ENCODE peak calls at places on chromosomes 7 and 10, in six cellular contexts. C, A, X, V, R and P are unnamed samples.

GRCh38 chr7:111107576-111107975 is 16.6 kb downstream of the LRRN3 start:
- DNase-seq in C (no peak), A (no peak), X (no peak), V (no peak), R (no peak), P (no peak)

GRCh38 chr10:29266641-29267040 is 22.2 kb upstream of the LYZL1 start:
- DNase-seq in C (no peak), A (no peak), X (no peak), V (no peak), R (no peak), P (no peak)

GRCh38 chr10:12790270-12790669 is 211.2 kb downstream of the CCDC3 start:
- DNase-seq in C (no peak), A (no peak), X (no peak), V (no peak), R (no peak), P (no peak)

GRCh38 chr10:1287493-1288480 is 231.6 kb downstream of the WDR37 start:
- DNase-seq in C (no peak), A (no peak), X (no peak), V (no peak), R (no peak), P (no peak)

GRCh38 chr7:35681630-35682029 is 13.3 kb downstream of the HERPUD2 start:
- DNase-seq in C (no peak), A (no peak), X (no peak), V (no peak), R (no peak), P (no peak)

GRCh38 chr10:70891636-70892035 is 3.3 kb upstream of the PCBD1 start:
- DNase-seq in C (no peak), A (no peak), X (no peak), V (no peak), R (no peak), P (no peak)

GRCh38 chr7:87216701-87217508 is 2.6 kb downstream of the TMEM243 start:
- DNase-seq in C (peak), A (no peak), X (no peak), V (no peak), R (peak), P (no peak)

GRCh38 chr7:79619216-79619615 is 165.7 kb upstream of the MAGI2 start:
- DNase-seq in C (no peak), A (no peak), X (no peak), V (no peak), R (no peak), P (no peak)

GRCh38 chr10:19730071-19730470 is 86.2 kb upstream of the PLXDC2 start:
- DNase-seq in C (no peak), A (no peak), X (no peak), V (no peak), R (no peak), P (no peak)

GRCh38 chr10:76881477-76882220 is 756.0 kb downstream of the KCNMA1 start:
- DNase-seq in C (no peak), A (no peak), X (no peak), V (peak), R (no peak), P (no peak)

GRCh38 chr7:111168182-111168581 is 77.3 kb downstream of the LRRN3 start:
- DNase-seq in C (no peak), A (no peak), X (no peak), V (no peak), R (no peak), P (no peak)

GRCh38 chr7:55109384-55110167 is 90.8 kb downstream of the EGFR start:
- DNase-seq in C (peak), A (no peak), X (peak), V (no peak), R (no peak), P (no peak)

GRCh38 chr7:20642171-20642570 is 26.7 kb downstream of the ABCB5 start:
- DNase-seq in C (no peak), A (no peak), X (no peak), V (peak), R (no peak), P (no peak)

GRCh38 chr7:90678986-90679385 is 82.9 kb downstream of the CDK14 start:
- DNase-seq in C (no peak), A (no peak), X (no peak), V (no peak), R (no peak), P (no peak)

GRCh38 chr7:131057015-131057518 is 270.6 kb upstream of the MKLN1 start:
- DNase-seq in C (no peak), A (no peak), X (peak), V (no peak), R (no peak), P (no peak)

GRCh38 chr10:3631709-3632330 is 153.2 kb downstream of the KLF6 start:
- DNase-seq in C (no peak), A (no peak), X (no peak), V (no peak), R (no peak), P (no peak)

GRCh38 chr7:94660006-94660405 is 4.1 kb upstream of the SGCE start:
- DNase-seq in C (no peak), A (no peak), X (no peak), V (no peak), R (no peak), P (no peak)

GRCh38 chr7:120059641-120060040 is 213.3 kb upstream of the KCND2 start:
- DNase-seq in C (no peak), A (no peak), X (no peak), V (no peak), R (no peak), P (no peak)

GRCh38 chr7:73367006-73367405 is 39.0 kb downstream of the FKBP6 start:
- DNase-seq in C (no peak), A (no peak), X (no peak), V (no peak), R (no peak), P (no peak)

GRCh38 chr10:95569368-95569767 is 8.2 kb upstream of the SORBS1 start:
- DNase-seq in C (no peak), A (no peak), X (no peak), V (no peak), R (no peak), P (no peak)

GRCh38 chr7:82319674-82320118 is 123.9 kb downstream of the CACNA2D1 start:
- DNase-seq in C (no peak), A (peak), X (peak), V (no peak), R (no peak), P (no peak)

GRCh38 chr7:27647052-27647451 is 15.6 kb downstream of the HIBADH start:
- DNase-seq in C (peak), A (no peak), X (no peak), V (peak), R (no peak), P (no peak)

GRCh38 chr7:99173787-99174186 is 29.9 kb upstream of the SMURF1 start:
- DNase-seq in C (no peak), A (no peak), X (no peak), V (no peak), R (no peak), P (no peak)

GRCh38 chr7:108079291-108080057 is 50.7 kb downstream of the LAMB4 start:
- DNase-seq in C (peak), A (no peak), X (no peak), V (peak), R (no peak), P (no peak)

GRCh38 chr10:4450981-4451501 is 375.0 kb upstream of the AKR1E2 start:
- DNase-seq in C (no peak), A (no peak), X (no peak), V (peak), R (no peak), P (no peak)

GRCh38 chr7:31432166-31432565 is 81.7 kb upstream of the ITPRID1 start:
- DNase-seq in C (no peak), A (no peak), X (no peak), V (no peak), R (no peak), P (no peak)

GRCh38 chr7:40329601-40330153 is 194.9 kb downstream of the SUGCT start:
- DNase-seq in C (peak), A (no peak), X (no peak), V (peak), R (no peak), P (no peak)

GRCh38 chr10:131588704-131589220 is 277.2 kb upstream of the TCERG1L start:
- DNase-seq in C (no peak), A (no peak), X (no peak), V (no peak), R (no peak), P (no peak)

GRCh38 chr10:133275683-133276092 is 980 bp downstream of the ADAM8 start:
- DNase-seq in C (no peak), A (no peak), X (no peak), V (no peak), R (peak), P (no peak)

GRCh38 chr10:29877798-29878491 is 181.4 kb downstream of the JCAD start:
- DNase-seq in C (no peak), A (no peak), X (no peak), V (no peak), R (no peak), P (no peak)

GRCh38 chr10:130137077-130137448 is 872 bp downstream of the GLRX3 start:
- DNase-seq in C (peak), A (no peak), X (no peak), V (no peak), R (no peak), P (no peak)

GRCh38 chr7:133517766-133518165 is 264.9 kb downstream of the EXOC4 start:
- DNase-seq in C (no peak), A (no peak), X (no peak), V (no peak), R (no peak), P (no peak)

GRCh38 chr10:86362129-86362527 is 4.5 kb downstream of the GRID1 start:
- DNase-seq in C (no peak), A (no peak), X (no peak), V (no peak), R (no peak), P (no peak)

GRCh38 chr7:106812027-106812643 is 52.9 kb upstream of the PIK3CG start:
- DNase-seq in C (no peak), A (no peak), X (peak), V (no peak), R (peak), P (no peak)

GRCh38 chr7:128221929-128222403 is 19.1 kb upstream of the LEP start:
- DNase-seq in C (peak), A (no peak), X (no peak), V (peak), R (no peak), P (no peak)

GRCh38 chr7:95951531-95951930 is 179.2 kb downstream of the DYNC1I1 start:
- DNase-seq in C (no peak), A (no peak), X (no peak), V (no peak), R (no peak), P (no peak)

GRCh38 chr7:151614019-151614418 is 94.3 kb upstream of the RHEB start:
- DNase-seq in C (no peak), A (no peak), X (no peak), V (no peak), R (no peak), P (no peak)